ENCODE peak calls at places on chromosomes 7 and 10, in nine cellular contexts. V, X, O, K, J, R, D, C and L are unnamed samples. For H3K4me1, the result is how much of the 10 kb centered on the place peaks cover.

GRCh38 chr7:30029696-30030095 is 1.5 kb downstream of the PLEKHA8 start:
- DNase-seq in V (no peak), X (no peak), O (no peak), K (no peak), J (no peak), R (no peak), D (no peak), C (peak), L (no peak)

GRCh38 chr7:45919947-45920542 is 1.0 kb downstream of the IGFBP3 start:
- DNase-seq in V (no peak), X (no peak), O (no peak), K (no peak), J (no peak), R (no peak), D (no peak), C (no peak), L (no peak)

GRCh38 chr10:12780634-12781601 is 220.6 kb downstream of the CCDC3 start:
- DNase-seq in V (peak), X (no peak), O (no peak), K (no peak), J (no peak), R (no peak), D (no peak), C (peak), L (no peak)

GRCh38 chr10:92848037-92848440 is 281 bp upstream of the EXOC6 start:
- DNase-seq in V (no peak), X (no peak), O (peak), K (no peak), J (no peak), R (no peak), D (no peak), C (no peak), L (no peak)

GRCh38 chr7:129376076-129376777 is 58.0 kb upstream of the STRIP2 start:
- DNase-seq in V (no peak), X (peak), O (peak), K (no peak), J (peak), R (peak), D (no peak), C (peak), L (peak)

GRCh38 chr10:17454181-17454800 is at the start of gene ST8SIA6:
- DNase-seq in V (no peak), X (peak), O (peak), K (peak), J (peak), R (peak), D (peak), C (peak), L (no peak)

GRCh38 chr10:52316500-52316899 is 2.4 kb downstream of the DKK1 start:
- DNase-seq in V (no peak), X (no peak), O (peak), K (no peak), J (no peak), R (no peak), D (no peak), C (no peak), L (no peak)

GRCh38 chr10:82394122-82394521 is 519.1 kb downstream of the NRG3 start:
- DNase-seq in V (no peak), X (peak), O (peak), K (no peak), J (no peak), R (peak), D (no peak), C (peak), L (no peak)

GRCh38 chr10:31359979-31360378 is 41.0 kb downstream of the ZEB1 start:
- DNase-seq in V (no peak), X (no peak), O (peak), K (no peak), J (no peak), R (no peak), D (no peak), C (no peak), L (no peak)

GRCh38 chr7:156217803-156218202 is 405.5 kb upstream of the SHH start:
- DNase-seq in V (no peak), X (no peak), O (no peak), K (no peak), J (no peak), R (no peak), D (no peak), C (no peak), L (no peak)

GRCh38 chr7:80916770-80917681 is 1.8 kb downstream of the SEMA3C start:
- DNase-seq in V (no peak), X (no peak), O (peak), K (no peak), J (no peak), R (no peak), D (no peak), C (no peak), L (no peak)

GRCh38 chr7:110922906-110923305 is 168.0 kb upstream of the LRRN3 start:
- DNase-seq in V (no peak), X (no peak), O (peak), K (no peak), J (no peak), R (no peak), D (no peak), C (no peak), L (no peak)

GRCh38 chr7:30877010-30877740 is 34.5 kb upstream of the AQP1 start:
- DNase-seq in V (no peak), X (no peak), O (no peak), K (no peak), J (no peak), R (no peak), D (no peak), C (no peak), L (no peak)

GRCh38 chr10:124521429-124521871 is 59.8 kb downstream of the LHPP start:
- DNase-seq in V (no peak), X (no peak), O (no peak), K (peak), J (no peak), R (no peak), D (no peak), C (peak), L (peak)

GRCh38 chr7:192701-193536 is 548 bp downstream of the FAM20C start:
- DNase-seq in V (no peak), X (peak), O (no peak), K (no peak), J (peak), R (no peak), D (no peak), C (no peak), L (no peak)

GRCh38 chr10:108384378-108384777 is 1219.9 kb upstream of the SORCS1 start:
- DNase-seq in V (no peak), X (no peak), O (no peak), K (no peak), J (no peak), R (no peak), D (no peak), C (no peak), L (no peak)

GRCh38 chr7:102429141-102429904 is 4.1 kb upstream of the ORAI2 start:
- DNase-seq in V (no peak), X (no peak), O (no peak), K (no peak), J (no peak), R (no peak), D (no peak), C (no peak), L (no peak)

GRCh38 chr7:129299889-129300288 is 75.1 kb downstream of the AHCYL2 start:
- DNase-seq in V (no peak), X (no peak), O (no peak), K (no peak), J (no peak), R (no peak), D (no peak), C (no peak), L (no peak)

GRCh38 chr7:45021604-45022296 is 21.7 kb downstream of the CCM2 start:
- DNase-seq in V (no peak), X (no peak), O (peak), K (no peak), J (no peak), R (no peak), D (no peak), C (no peak), L (no peak)

GRCh38 chr7:148866362-148866761 is 17.7 kb downstream of the EZH2 start:
- DNase-seq in V (no peak), X (no peak), O (no peak), K (no peak), J (no peak), R (no peak), D (no peak), C (no peak), L (no peak)

GRCh38 chr10:8978100-8978499 is 923.6 kb downstream of the GATA3 start:
- DNase-seq in V (no peak), X (no peak), O (no peak), K (no peak), J (no peak), R (no peak), D (no peak), C (no peak), L (no peak)

GRCh38 chr7:94307399-94308048 is 87.2 kb upstream of the COL1A2 start:
- DNase-seq in V (no peak), X (no peak), O (no peak), K (no peak), J (no peak), R (no peak), D (no peak), C (no peak), L (no peak)

GRCh38 chr10:103062854-103063642 is 130.0 kb downstream of the NT5C2 start:
- DNase-seq in V (no peak), X (no peak), O (no peak), K (no peak), J (no peak), R (no peak), D (peak), C (no peak), L (no peak)

GRCh38 chr7:158442260-158442659 is 145.4 kb downstream of the PTPRN2 start:
- DNase-seq in V (no peak), X (no peak), O (no peak), K (no peak), J (no peak), R (no peak), D (no peak), C (no peak), L (no peak)

GRCh38 chr7:92678291-92678920 is 88.2 kb upstream of the FAM133B start:
- DNase-seq in V (no peak), X (no peak), O (no peak), K (no peak), J (no peak), R (no peak), D (no peak), C (no peak), L (no peak)

GRCh38 chr10:28575852-28576251 is 42.9 kb downstream of the WAC start:
- DNase-seq in V (no peak), X (no peak), O (no peak), K (no peak), J (no peak), R (no peak), D (no peak), C (no peak), L (no peak)
- H3K4me1 ChIP-seq in V (under half), X (half or more), O (under half), K (half or more), J (under half), R (under half), D (under half), C (under half), L (half or more)

DNA sequence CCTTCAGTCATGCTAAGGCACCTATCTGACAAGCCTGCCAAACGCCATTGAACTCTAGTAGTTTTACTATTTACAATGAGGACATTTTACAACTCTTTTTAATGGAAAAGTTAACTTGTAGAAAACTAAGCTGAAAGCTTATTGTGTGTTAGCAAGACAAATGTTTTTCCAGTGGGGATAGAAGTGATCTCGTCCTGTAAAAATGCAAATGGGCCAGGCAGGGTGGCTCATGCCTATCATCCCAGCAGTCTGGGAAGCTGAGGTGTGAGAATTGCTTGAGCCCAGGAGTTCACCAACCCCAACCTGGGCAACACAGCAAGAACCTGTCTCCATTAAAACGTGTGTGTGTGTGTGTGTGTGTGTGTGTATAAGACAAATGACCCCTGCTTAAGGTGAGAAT is 1.2 kb upstream of the VOPP1 start:
- DNase-seq in V (no peak), X (no peak), O (peak), K (no peak), J (no peak), R (no peak), D (no peak), C (no peak), L (no peak)
- TF ChIP-seq POLR2A in V (no peak), X (no peak), O (no peak), K (no peak), J (no peak), R (no peak), D (no peak), C (no peak), L (no peak)

GRCh38 chr10:71984798-71985388 is 20.7 kb downstream of the CHST3 start:
- DNase-seq in V (no peak), X (no peak), O (peak), K (peak), J (no peak), R (no peak), D (no peak), C (no peak), L (no peak)
- H3K4me1 ChIP-seq in V (under half), X (half or more), O (under half), K (under half), J (under half), R (under half), D (under half), C (half or more), L (half or more)

GRCh38 chr7:130906575-130906974 is 172.6 kb upstream of the KLF14 start:
- DNase-seq in V (no peak), X (no peak), O (no peak), K (no peak), J (no peak), R (no peak), D (no peak), C (no peak), L (no peak)

GRCh38 chr7:130903358-130903974 is 169.5 kb upstream of the KLF14 start:
- DNase-seq in V (no peak), X (no peak), O (peak), K (no peak), J (no peak), R (no peak), D (no peak), C (peak), L (no peak)

GRCh38 chr7:130902755-130903357 is 168.8 kb upstream of the KLF14 start:
- DNase-seq in V (no peak), X (no peak), O (no peak), K (no peak), J (no peak), R (no peak), D (no peak), C (no peak), L (no peak)

GRCh38 chr7:130904031-130904757 is 170.2 kb upstream of the KLF14 start:
- DNase-seq in V (no peak), X (no peak), O (peak), K (no peak), J (no peak), R (no peak), D (no peak), C (no peak), L (peak)

DNA sequence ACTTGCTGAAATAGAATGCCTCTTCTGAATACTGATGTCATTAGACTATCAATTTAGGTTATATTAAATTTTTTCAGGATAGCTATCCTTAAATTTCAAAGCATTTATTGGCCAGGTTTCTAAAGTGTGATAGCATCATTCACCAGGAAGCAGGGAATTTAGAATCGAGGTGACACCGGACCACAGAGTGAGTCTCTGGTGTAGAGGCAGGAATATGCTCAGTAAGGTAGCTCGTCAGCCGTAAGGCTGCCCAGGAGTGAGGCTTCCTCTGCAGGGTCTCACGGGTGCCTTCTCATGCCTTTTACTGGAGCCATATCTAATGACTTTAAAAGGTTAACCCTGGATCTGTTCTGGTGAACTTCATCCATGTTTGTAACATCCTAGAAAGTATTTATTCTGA is 170.8 kb upstream of the KLF14 start:
- DNase-seq in V (no peak), X (no peak), O (no peak), K (no peak), J (no peak), R (no peak), D (no peak), C (no peak), L (no peak)
- TF ChIP-seq POLR2A in V (no peak), X (no peak), O (peak), K (no peak), J (no peak), R (no peak), D (no peak), C (no peak), L (no peak)

DNA sequence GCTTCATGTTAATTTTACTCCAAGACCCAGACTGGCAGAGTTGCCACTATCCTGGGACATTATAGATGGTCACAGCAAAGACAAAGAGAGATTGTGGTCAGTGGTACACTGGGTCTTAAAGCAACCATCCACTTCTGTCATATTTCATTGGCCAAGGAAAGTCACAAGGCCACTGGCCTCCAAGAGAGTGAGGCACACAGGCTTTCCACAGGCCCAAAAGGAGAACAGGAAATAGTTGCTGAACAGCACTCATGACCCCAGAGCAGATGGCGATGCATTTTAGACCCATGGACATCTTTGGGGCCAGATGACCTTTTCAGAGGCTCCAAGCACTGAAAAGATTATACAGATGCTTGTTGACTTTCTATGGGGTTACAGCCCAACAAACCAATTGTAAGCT is 97.4 kb downstream of the ARID5B start:
- DNase-seq in V (no peak), X (no peak), O (no peak), K (no peak), J (no peak), R (no peak), D (no peak), C (no peak), L (no peak)
- H3K4me1 ChIP-seq in V (under half), X (under half), O (under half), K (under half), J (under half), R (under half), D (under half), C (under half), L (under half)